ENCODE peak calls at places on chromosome 3, in nine cellular contexts. S is HepG2, F is activated B cell treated with CpG ODN at 0.5 μM for 24 hours, N is psoas muscle, I is omental fat pad, X is foreskin keratinocyte, K is HCT116, Y is natural killer cell, O is pancreas. U is an unnamed sample.

GRCh38 chr3:127216415-127217261 is 23.7 kb downstream of the PRR23E start:
- ATAC-seq in K (no peak), Y (no peak), N (no peak), S (no peak), I (no peak), O (no peak), F (no peak), X (no peak), U (no peak)

GRCh38 chr3:119912220-119912619 is 130.3 kb downstream of the NR1I2 start:
- ATAC-seq in X (peak), K (no peak), S (no peak), F (no peak), N (no peak), I (no peak), Y (no peak), O (no peak), U (no peak)

GRCh38 chr3:49151610-49152009 is 14.5 kb downstream of the CCDC71 start:
- ATAC-seq in O (no peak), N (no peak), F (no peak), Y (no peak), S (no peak), X (no peak), K (no peak), I (no peak), U (no peak)

GRCh38 chr3:88997276-88997675 is 110.1 kb upstream of the EPHA3 start:
- ATAC-seq in X (peak), Y (no peak), N (no peak), O (no peak), S (no peak), F (no peak), I (no peak), K (no peak), U (no peak)

GRCh38 chr3:38690185-38690584 is 40.7 kb upstream of the SCN5A start:
- ATAC-seq in X (no peak), S (no peak), F (no peak), O (no peak), Y (no peak), N (no peak), I (no peak), K (no peak), U (no peak)

GRCh38 chr3:38137615-38138346 is 680 bp upstream of the MYD88 start:
- ATAC-seq in Y (no peak), F (no peak), X (peak), N (no peak), O (peak), K (no peak), S (peak), I (no peak), U (peak)

GRCh38 chr3:197590313-197590962 is 34.7 kb upstream of the BDH1 start:
- ATAC-seq in X (no peak), N (no peak), F (no peak), S (peak), I (no peak), K (peak), O (peak), Y (no peak), U (no peak)

GRCh38 chr3:47047673-47048072 is 68.2 kb downstream of the NBEAL2 start:
- ATAC-seq in Y (no peak), N (no peak), X (no peak), S (no peak), I (no peak), O (no peak), K (no peak), F (no peak), U (no peak)

GRCh38 chr3:30476373-30477082 is 129.9 kb upstream of the TGFBR2 start:
- ATAC-seq in N (no peak), K (peak), Y (no peak), F (peak), X (peak), I (peak), O (no peak), S (peak), U (no peak)

GRCh38 chr3:139288266-139288821 is 55.5 kb upstream of the MRPS22 start:
- ATAC-seq in I (no peak), S (peak), O (peak), N (no peak), K (peak), F (no peak), X (no peak), Y (no peak), U (peak)

GRCh38 chr3:3013299-3013698 is 96.9 kb downstream of the IL5RA start:
- ATAC-seq in N (no peak), O (no peak), I (no peak), S (no peak), F (no peak), Y (no peak), K (no peak), X (no peak), U (no peak)

GRCh38 chr3:55183259-55183658 is 255.4 kb upstream of the LRTM1 start:
- ATAC-seq in I (no peak), O (no peak), S (no peak), N (no peak), F (no peak), K (no peak), Y (no peak), X (no peak), U (no peak)

GRCh38 chr3:54630111-54630623 is 297.7 kb downstream of the LRTM1 start:
- ATAC-seq in K (no peak), F (no peak), I (no peak), O (no peak), N (no peak), S (no peak), Y (no peak), X (no peak), U (no peak)

GRCh38 chr3:11228041-11228440 is 44.2 kb upstream of the ATG7 start:
- ATAC-seq in K (no peak), O (no peak), X (no peak), I (no peak), S (no peak), Y (no peak), F (no peak), N (no peak), U (peak)

GRCh38 chr3:120440001-120440703 is 10.6 kb downstream of the FSTL1 start:
- ATAC-seq in I (no peak), X (no peak), N (peak), S (no peak), O (no peak), F (no peak), K (no peak), Y (no peak), U (peak)

GRCh38 chr3:180102134-180102533 is 65.4 kb upstream of the PEX5L start:
- ATAC-seq in N (no peak), Y (no peak), S (peak), K (no peak), O (no peak), X (no peak), I (no peak), F (no peak), U (no peak)

GRCh38 chr3:168112894-168113293 is 17.2 kb upstream of the GOLIM4 start:
- ATAC-seq in I (no peak), O (no peak), K (no peak), Y (no peak), S (no peak), N (no peak), F (no peak), X (no peak), U (no peak)

GRCh38 chr3:185824051-185824466 is 783 bp downstream of the IGF2BP2 start:
- ATAC-seq in F (no peak), S (peak), X (no peak), O (peak), K (peak), Y (no peak), N (no peak), I (no peak), U (no peak)

GRCh38 chr3:72563690-72564370 is 284.4 kb downstream of the SHQ1 start:
- ATAC-seq in S (no peak), O (no peak), X (no peak), F (no peak), Y (no peak), K (no peak), I (no peak), N (no peak), U (no peak)

GRCh38 chr3:72338082-72338941 is 509.9 kb downstream of the SHQ1 start:
- ATAC-seq in K (no peak), X (peak), N (no peak), I (no peak), O (no peak), Y (no peak), S (no peak), F (no peak), U (no peak)

GRCh38 chr3:63048365-63048764 is 173.1 kb upstream of the CADPS start:
- ATAC-seq in S (no peak), Y (no peak), O (no peak), I (no peak), N (no peak), F (no peak), K (no peak), X (no peak), U (no peak)

GRCh38 chr3:44130249-44130648 is 111.4 kb upstream of the TOPAZ1 start:
- ATAC-seq in Y (no peak), X (no peak), K (no peak), N (no peak), F (no peak), I (no peak), O (no peak), S (no peak), U (no peak)

GRCh38 chr3:131216801-131217200 is 164.8 kb upstream of the NUDT16 start:
- ATAC-seq in N (peak), Y (no peak), K (peak), O (peak), F (no peak), X (peak), I (peak), S (no peak), U (no peak)

GRCh38 chr3:159787794-159788205 is 200.8 kb upstream of the IL12A start:
- ATAC-seq in N (no peak), K (peak), O (no peak), F (no peak), X (peak), I (no peak), S (peak), Y (no peak), U (no peak)

GRCh38 chr3:128113817-128114794 is 9.5 kb downstream of the RUVBL1 start:
- ATAC-seq in N (no peak), X (no peak), I (no peak), F (peak), O (peak), Y (no peak), K (no peak), S (no peak), U (no peak)

GRCh38 chr3:161101609-161102008 is 3.5 kb downstream of the B3GALNT1 start:
- ATAC-seq in S (no peak), I (no peak), F (no peak), N (no peak), X (no peak), Y (no peak), K (no peak), O (no peak), U (no peak)

GRCh38 chr3:108283006-108283405 is 13.3 kb upstream of the HHLA2 start:
- ATAC-seq in S (no peak), Y (no peak), I (no peak), O (no peak), X (no peak), F (no peak), N (no peak), K (no peak), U (no peak)

GRCh38 chr3:62439176-62439813 is 65.9 kb upstream of the FEZF2 start:
- ATAC-seq in K (no peak), S (no peak), N (no peak), Y (no peak), F (no peak), O (no peak), I (no peak), X (no peak), U (no peak)

GRCh38 chr3:113623324-113623723 is 73.1 kb downstream of the USF3 start:
- ATAC-seq in O (peak), S (no peak), N (no peak), Y (no peak), K (no peak), X (peak), F (no peak), I (no peak), U (no peak)

GRCh38 chr3:171876651-171877272 is 33.6 kb downstream of the TMEM212 start:
- ATAC-seq in K (no peak), X (peak), N (no peak), Y (no peak), I (peak), O (no peak), F (no peak), S (no peak), U (no peak)

GRCh38 chr3:149717391-149718056 is 34.8 kb downstream of the COMMD2 start:
- ATAC-seq in X (peak), Y (no peak), O (peak), N (peak), S (no peak), F (no peak), I (no peak), K (peak), U (peak)

GRCh38 chr3:144104146-144104545 is 132.5 kb downstream of the DIPK2A start:
- ATAC-seq in Y (no peak), O (no peak), K (no peak), I (no peak), N (no peak), X (no peak), F (no peak), S (no peak), U (no peak)

GRCh38 chr3:142210608-142211007 is 14.8 kb downstream of the GK5 start:
- ATAC-seq in S (no peak), I (peak), K (no peak), X (no peak), N (no peak), Y (no peak), O (no peak), F (no peak), U (peak)

GRCh38 chr3:157029365-157029790 is 130.6 kb downstream of the CCNL1 start:
- ATAC-seq in Y (no peak), X (no peak), K (no peak), I (no peak), F (peak), O (no peak), S (no peak), N (no peak), U (no peak)

GRCh38 chr3:99645277-99646106 is 7.1 kb downstream of the COL8A1 start:
- ATAC-seq in F (no peak), N (peak), K (peak), I (no peak), S (peak), X (peak), Y (no peak), O (peak), U (peak)

GRCh38 chr3:24352893-24353553 is 141.6 kb downstream of the THRB start:
- ATAC-seq in O (peak), K (no peak), S (peak), I (no peak), N (peak), Y (no peak), X (no peak), F (no peak), U (no peak)

GRCh38 chr3:115814778-115815380 is 191.6 kb downstream of the GAP43 start:
- ATAC-seq in S (peak), I (peak), F (peak), X (peak), O (peak), Y (peak), N (peak), K (peak), U (peak)
- TF ChIP-seq CTCF in S (peak), I (no peak), F (no peak), X (peak), O (peak), Y (peak), N (peak), K (peak), U (peak)

DNA sequence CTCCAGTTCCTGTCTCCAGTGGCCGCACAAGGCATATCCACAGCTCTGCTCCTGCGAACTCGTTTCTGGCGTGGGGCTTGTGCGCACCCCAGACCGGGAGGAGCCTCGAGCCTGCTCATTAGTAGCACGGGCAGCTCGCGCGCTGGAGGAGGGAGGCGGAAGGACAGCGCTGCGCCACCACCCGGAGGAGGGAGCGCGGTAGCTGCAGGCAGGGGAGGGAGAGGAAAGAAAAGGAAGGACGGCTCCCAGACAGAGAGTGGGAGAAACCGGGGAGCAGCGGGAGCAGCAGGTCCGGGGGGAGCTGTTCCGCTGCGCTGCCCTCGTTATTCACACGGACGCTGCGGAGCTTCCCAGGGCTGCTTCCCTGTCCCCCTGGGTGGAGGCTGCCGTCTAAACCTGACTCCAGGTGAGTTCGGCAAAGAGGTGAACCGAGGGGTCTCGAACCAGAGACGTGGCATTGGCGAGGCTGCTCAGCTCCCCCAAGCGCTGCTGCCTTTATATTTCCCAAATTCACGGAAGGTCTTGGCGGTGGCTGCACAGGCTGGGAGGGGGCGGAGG is 121.3 kb upstream of the ZNF717 start:
- ATAC-seq in I (peak), Y (no peak), F (no peak), K (no peak), S (peak), O (peak), X (peak), N (no peak), U (peak)
- TF ChIP-seq CTCF in I (no peak), Y (no peak), F (no peak), K (no peak), S (peak), O (no peak), X (peak), N (no peak), U (no peak)

GRCh38 chr3:50194128-50194902 is 2.9 kb downstream of the GNAT1 start:
- ATAC-seq in F (peak), K (peak), X (peak), S (peak), I (peak), N (peak), O (peak), Y (peak), U (peak)
- TF ChIP-seq CTCF in F (no peak), K (peak), X (peak), S (peak), I (no peak), N (peak), O (peak), Y (peak), U (peak)

GRCh38 chr3:188169826-188170455 is 16.0 kb downstream of the LPP start:
- ATAC-seq in Y (no peak), S (no peak), O (no peak), K (no peak), N (no peak), I (no peak), F (no peak), X (no peak), U (peak)
- TF ChIP-seq CTCF in Y (no peak), S (no peak), O (no peak), K (no peak), N (no peak), I (no peak), F (no peak), X (no peak), U (no peak)

DNA sequence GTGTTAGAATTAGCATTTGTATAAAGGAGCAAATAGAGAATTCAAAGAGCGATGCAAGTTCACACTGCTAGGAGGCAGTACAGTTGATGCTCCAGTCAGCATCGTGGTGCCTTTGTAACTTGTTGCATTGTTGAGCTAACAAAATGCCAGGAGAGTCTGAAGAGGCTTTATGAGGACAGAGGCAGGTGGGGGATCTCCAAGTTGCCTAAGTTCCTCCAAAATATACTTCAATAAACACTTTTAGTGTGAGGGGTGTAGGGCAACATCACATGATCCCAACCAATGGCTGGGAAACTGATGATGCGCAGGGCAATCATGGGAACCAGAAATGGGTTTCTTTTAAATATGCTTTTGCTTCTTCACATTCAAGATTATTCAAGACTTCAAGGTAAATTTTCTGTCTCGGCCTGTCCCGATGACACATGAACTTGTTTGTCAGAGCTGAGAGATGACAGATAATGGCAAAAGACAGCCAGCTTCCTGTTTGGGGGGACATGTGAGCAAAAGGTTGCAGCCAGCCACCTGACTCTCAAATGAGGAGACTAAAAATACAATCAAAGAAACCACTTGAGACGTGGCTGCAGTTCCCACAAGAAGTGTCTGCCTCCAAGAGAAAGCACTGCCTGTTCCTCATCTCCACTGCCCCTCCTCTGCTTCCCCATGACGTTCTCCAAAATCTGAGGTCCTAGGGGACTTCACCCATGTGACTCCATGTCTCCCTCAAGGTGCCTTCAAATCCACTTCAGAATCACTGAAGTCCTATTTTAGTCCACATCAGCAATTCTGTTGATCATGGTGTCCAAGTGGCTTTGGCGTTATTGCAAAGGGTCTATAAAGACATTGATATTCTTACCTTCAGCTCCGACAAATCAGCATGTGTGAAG is 39.3 kb downstream of the KLHL6 start:
- ATAC-seq in K (no peak), Y (peak), O (no peak), N (no peak), X (no peak), I (no peak), F (peak), S (no peak), U (no peak)
- TF ChIP-seq CTCF in K (no peak), Y (peak), O (no peak), N (no peak), X (no peak), I (no peak), F (no peak), S (no peak), U (no peak)

GRCh38 chr3:194333981-194334320 is 17.2 kb downstream of the CPN2 start:
- ATAC-seq in Y (no peak), S (no peak), K (no peak), O (no peak), I (no peak), X (no peak), N (no peak), F (no peak), U (no peak)
- TF ChIP-seq CTCF in Y (peak), S (no peak), K (no peak), O (no peak), I (no peak), X (no peak), N (no peak), F (peak), U (no peak)

GRCh38 chr3:67863869-67864268 is 209.5 kb upstream of the SUCLG2 start:
- ATAC-seq in K (peak), N (no peak), X (no peak), Y (no peak), F (no peak), S (peak), O (no peak), I (no peak), U (no peak)
- TF ChIP-seq CTCF in K (peak), N (no peak), X (peak), Y (no peak), F (no peak), S (peak), O (no peak), I (no peak), U (no peak)

GRCh38 chr3:184811999-184812844 is at the start of gene VPS8:
- ATAC-seq in Y (peak), N (peak), I (peak), O (peak), S (peak), X (peak), F (peak), K (peak), U (peak)
- TF ChIP-seq CTCF in Y (peak), N (peak), I (no peak), O (peak), S (peak), X (peak), F (no peak), K (peak), U (peak)